ENCODE peak calls at places on chromosomes 13 and 19, in five cellular contexts. X, M, B, R and G are unnamed samples.
A peak's percentile ranks its signal among the peaks of the same experiment; 100 is the strongest.

GRCh38 chr13:98576215-98576945 is 527 bp downstream of the STK24 start:
- DNase-seq in X (peak; percentile 46), M (peak; percentile 67), B (peak; percentile 20), R (no peak), G (no peak)

GRCh38 chr19:6588508-6589345 is 2.2 kb downstream of the CD70 start:
- DNase-seq in X (no peak), M (no peak), B (no peak), R (no peak), G (no peak)

GRCh38 chr13:31775148-31775547 is 35.8 kb downstream of the RXFP2 start:
- DNase-seq in X (no peak), M (no peak), B (no peak), R (no peak), G (no peak)

GRCh38 chr19:35348909-35349611 is 1.4 kb downstream of the FFAR1 start:
- DNase-seq in X (no peak), M (peak; percentile 12), B (no peak), R (no peak), G (no peak)

GRCh38 chr19:17611462-17612244 is 56.2 kb downstream of the COLGALT1 start:
- DNase-seq in X (no peak), M (no peak), B (no peak), R (no peak), G (no peak)

GRCh38 chr19:13537454-13537853 is 31.2 kb upstream of the CACNA1A start:
- DNase-seq in X (no peak), M (no peak), B (no peak), R (no peak), G (no peak)

GRCh38 chr19:10454267-10454666 is 33.9 kb downstream of the PDE4A start:
- DNase-seq in X (no peak), M (no peak), B (no peak), R (no peak), G (no peak)

GRCh38 chr13:106599875-106600797 is 32.2 kb upstream of the ARGLU1 start:
- DNase-seq in X (no peak), M (no peak), B (no peak), R (no peak), G (no peak)

GRCh38 chr13:39462456-39462855 is 140.5 kb downstream of the LHFPL6 start:
- DNase-seq in X (no peak), M (no peak), B (no peak), R (no peak), G (no peak)

GRCh38 chr19:44604241-44604640 is 9.1 kb upstream of the IGSF23 start:
- DNase-seq in X (no peak), M (no peak), B (no peak), R (no peak), G (no peak)

GRCh38 chr13:88086577-88086976 is 415.4 kb downstream of the SLITRK5 start:
- DNase-seq in X (no peak), M (no peak), B (no peak), R (no peak), G (no peak)

GRCh38 chr13:86601351-86601750 is 802.1 kb upstream of the SLITRK6 start:
- DNase-seq in X (no peak), M (no peak), B (no peak), R (no peak), G (no peak)